ENCODE peak calls at places on chromosomes 4 and X, in nine cellular contexts. N, L, T, S, B, M, F, V and P are unnamed samples.

GRCh38 chr4:144658908-144659307 is 13.0 kb downstream of the HHIP start:
- DNase-seq in B (no peak), T (no peak), F (no peak), L (no peak), M (no peak), N (no peak), S (no peak), V (no peak), P (no peak)

GRCh38 chrX:42544883-42545282 is 233.1 kb downstream of the PPP1R2C start:
- DNase-seq in M (no peak), V (no peak), N (no peak), S (no peak), F (no peak), L (no peak), B (no peak), T (no peak), P (no peak)

GRCh38 chr4:8495803-8496202 is 55.2 kb downstream of the TRMT44 start:
- DNase-seq in V (no peak), L (no peak), B (no peak), F (no peak), S (no peak), M (no peak), T (no peak), N (no peak), P (no peak)

GRCh38 chr4:61202638-61203495 is 2.7 kb downstream of the ADGRL3 start:
- DNase-seq in N (no peak), M (no peak), F (no peak), B (no peak), S (no peak), L (no peak), V (no peak), T (peak), P (no peak)

GRCh38 chr4:158644755-158645154 is 26.9 kb downstream of the C4orf46 start:
- DNase-seq in M (no peak), T (no peak), V (no peak), L (no peak), N (no peak), B (no peak), F (no peak), S (no peak), P (no peak)

GRCh38 chr4:125796138-125796537 is 481.4 kb downstream of the FAT4 start:
- DNase-seq in L (no peak), M (no peak), F (no peak), V (no peak), S (no peak), T (no peak), N (no peak), B (no peak), P (no peak)

GRCh38 chr4:10872833-10873517 is 188.4 kb upstream of the CLNK start:
- DNase-seq in T (no peak), L (no peak), F (no peak), V (no peak), M (no peak), B (no peak), N (no peak), S (no peak), P (no peak)

GRCh38 chr4:37487668-37488067 is 198.5 kb downstream of the RELL1 start:
- DNase-seq in S (no peak), M (no peak), B (no peak), T (no peak), V (no peak), N (no peak), F (no peak), L (no peak), P (no peak)

GRCh38 chr4:186068581-186069402 is at the start of gene TLR3:
- DNase-seq in V (no peak), M (no peak), F (no peak), T (peak), N (no peak), L (no peak), B (no peak), S (no peak), P (no peak)

GRCh38 chr4:2354760-2355159 is 63.7 kb downstream of the ZFYVE28 start:
- DNase-seq in N (no peak), T (peak), L (no peak), M (no peak), F (no peak), B (no peak), S (no peak), V (no peak), P (no peak)

GRCh38 chr4:15002659-15003440 is 569 bp downstream of the CPEB2 start:
- DNase-seq in N (peak), S (peak), L (peak), V (peak), B (no peak), F (peak), M (peak), T (peak), P (no peak)

GRCh38 chrX:117973175-117974075 is 143.2 kb downstream of the KLHL13 start:
- DNase-seq in M (no peak), F (no peak), L (no peak), S (no peak), N (no peak), B (no peak), V (no peak), T (no peak), P (no peak)

GRCh38 chrX:129478516-129478915 is 44.8 kb downstream of the SMARCA1 start:
- DNase-seq in V (no peak), N (no peak), L (no peak), S (no peak), F (no peak), B (no peak), T (no peak), M (no peak), P (no peak)

GRCh38 chr4:145823743-145824142 is 114.9 kb downstream of the ZNF827 start:
- DNase-seq in T (no peak), F (no peak), M (no peak), S (no peak), L (no peak), B (no peak), N (no peak), V (no peak), P (no peak)

GRCh38 chr4:82892467-82892802 is 1.5 kb upstream of the SEC31A start:
- DNase-seq in N (no peak), V (no peak), M (no peak), B (no peak), L (no peak), F (no peak), S (no peak), T (no peak), P (no peak)
- TF ChIP-seq POLR2A in N (no peak), V (no peak), M (no peak), B (no peak), L (no peak), F (no peak), S (no peak), T (no peak), P (no peak)

DNA sequence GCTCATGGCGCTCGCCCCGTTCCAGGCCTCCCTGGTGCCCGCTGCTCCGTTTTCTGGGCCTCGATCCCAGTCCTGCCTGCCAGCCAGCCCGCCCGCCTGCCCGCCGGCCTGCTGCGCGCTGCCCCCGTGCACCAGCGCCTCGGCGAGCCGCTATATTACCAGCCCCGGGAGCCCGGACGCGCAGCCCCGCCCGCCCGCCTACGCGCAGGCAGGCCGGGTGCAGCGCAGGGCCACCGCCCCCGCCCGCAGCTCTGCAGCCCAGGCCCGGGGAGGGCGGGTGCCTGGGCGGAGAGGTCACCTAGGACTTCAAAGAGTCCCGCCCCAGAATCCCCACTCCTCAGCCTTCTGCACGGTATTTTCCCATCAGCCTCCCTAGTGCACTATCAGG is at the start of gene MAOB:
- DNase-seq in F (no peak), M (no peak), T (peak), L (peak), N (peak), S (peak), V (no peak), B (no peak), P (no peak)
- TF ChIP-seq POLR2A in F (no peak), M (no peak), T (no peak), L (no peak), N (no peak), S (no peak), V (no peak), B (no peak), P (no peak)

GRCh38 chr4:183197140-183197539 is 98.1 kb downstream of the WWC2 start:
- DNase-seq in F (no peak), L (no peak), S (no peak), B (no peak), V (no peak), T (no peak), N (no peak), M (no peak), P (no peak)

GRCh38 chr4:183205193-183205592 is 106.1 kb downstream of the WWC2 start:
- DNase-seq in M (no peak), F (no peak), S (no peak), T (no peak), B (no peak), L (no peak), V (no peak), N (no peak), P (no peak)

GRCh38 chr4:183204793-183205192 is 105.7 kb downstream of the WWC2 start:
- DNase-seq in V (no peak), B (no peak), M (no peak), L (no peak), S (no peak), N (no peak), F (no peak), T (no peak), P (no peak)

GRCh38 chr4:183201331-183201730 is 102.3 kb downstream of the WWC2 start:
- DNase-seq in F (no peak), B (no peak), T (no peak), S (no peak), M (no peak), L (no peak), V (no peak), N (no peak), P (no peak)

GRCh38 chr4:183200453-183200852 is 101.4 kb downstream of the WWC2 start:
- DNase-seq in S (peak), L (no peak), T (peak), B (no peak), M (no peak), N (peak), F (peak), V (peak), P (peak)
- TF ChIP-seq POLR2A in S (no peak), L (no peak), T (no peak), B (no peak), M (no peak), N (no peak), F (no peak), V (no peak), P (no peak)

DNA sequence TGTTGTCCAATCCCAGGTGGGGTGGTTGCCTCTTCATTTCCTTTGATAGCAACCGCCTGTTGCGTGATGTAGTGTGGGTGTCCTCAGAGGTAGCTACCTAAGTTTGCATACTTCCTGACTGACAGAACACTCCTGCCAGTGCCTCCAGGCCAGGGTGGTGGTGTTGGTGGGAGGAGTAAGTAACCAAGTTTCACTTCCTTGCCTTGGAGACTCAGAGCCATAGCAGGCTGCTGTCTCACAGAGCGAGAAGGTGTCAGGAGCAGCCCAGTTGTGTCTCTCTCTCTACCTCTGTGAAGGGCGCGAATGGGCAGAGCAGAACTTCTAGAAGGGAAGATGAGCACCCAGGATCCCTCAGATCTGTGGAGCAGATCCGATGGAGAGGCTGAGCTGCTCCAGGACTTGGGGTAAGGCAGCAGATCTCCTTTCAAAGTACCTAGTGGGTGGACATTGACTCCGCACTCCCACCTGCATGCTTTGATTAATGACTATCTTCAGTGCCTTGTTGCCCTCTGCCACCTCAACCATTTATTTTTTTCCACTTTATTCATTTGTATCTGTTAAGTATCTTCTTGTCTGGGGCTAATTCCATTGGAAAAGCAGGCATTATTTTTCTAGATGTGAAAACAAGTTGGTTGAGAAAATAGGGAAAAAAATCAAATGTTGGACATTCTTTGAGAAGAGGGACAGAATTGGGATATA is at the start of gene DAPP1:
- DNase-seq in F (peak), M (peak), B (no peak), S (no peak), N (no peak), T (peak), V (peak), L (peak), P (no peak)
- TF ChIP-seq POLR2A in F (no peak), M (no peak), B (no peak), S (no peak), N (no peak), T (no peak), V (no peak), L (no peak), P (no peak)

DNA sequence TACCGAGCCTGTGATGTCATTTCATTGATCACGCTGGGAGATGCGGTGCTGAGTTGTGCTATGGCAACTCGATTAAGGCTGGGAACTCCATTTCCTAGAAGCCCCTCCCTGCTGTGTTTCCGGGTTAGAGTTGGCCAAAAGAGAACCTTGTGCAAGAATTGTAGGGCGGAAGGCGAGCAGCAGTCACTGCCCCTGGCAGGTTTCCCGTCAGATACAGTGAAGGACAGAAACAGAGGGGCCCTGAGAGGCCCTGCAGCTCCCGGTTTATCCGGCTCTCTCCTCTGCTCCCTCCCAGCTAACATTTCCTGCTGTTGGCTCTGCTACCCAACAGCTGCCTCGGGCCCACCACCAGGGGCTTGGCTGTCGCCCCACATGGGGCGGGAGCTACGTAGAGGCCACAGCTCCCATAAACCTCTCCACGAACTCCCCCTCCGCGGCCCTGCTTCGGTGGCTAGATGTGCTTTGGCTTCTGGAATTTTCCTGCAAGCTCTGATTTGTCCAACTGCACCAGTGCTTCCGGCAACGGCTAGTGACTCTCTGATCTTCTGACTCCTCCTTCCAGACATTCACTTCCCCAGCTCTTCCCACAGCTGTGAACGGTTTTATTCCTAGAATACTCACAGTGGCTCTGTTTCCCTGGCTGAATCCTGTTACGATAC is 74.9 kb upstream of the USP9X start:
- DNase-seq in M (peak), N (peak), V (peak), L (peak), B (no peak), T (peak), S (peak), F (peak), P (peak)
- TF ChIP-seq POLR2A in M (no peak), N (peak), V (no peak), L (no peak), B (no peak), T (no peak), S (no peak), F (peak), P (no peak)

GRCh38 chr4:138192113-138192512 is 50.0 kb downstream of the SLC7A11 start:
- DNase-seq in S (no peak), V (no peak), M (no peak), B (no peak), L (no peak), F (no peak), T (no peak), N (no peak), P (peak)
- TF ChIP-seq POLR2A in S (no peak), V (no peak), M (no peak), B (no peak), L (no peak), F (no peak), T (no peak), N (no peak), P (no peak)

GRCh38 chr4:184473515-184474260 is 662 bp downstream of the IRF2 start:
- DNase-seq in B (no peak), F (peak), M (no peak), T (peak), L (no peak), N (peak), V (peak), S (peak), P (peak)

GRCh38 chr4:184471872-184472539 is 2.3 kb downstream of the IRF2 start:
- DNase-seq in M (no peak), F (peak), N (no peak), V (no peak), T (peak), S (no peak), L (no peak), B (no peak), P (no peak)

GRCh38 chr4:184474261-184475095 is at the start of gene IRF2:
- DNase-seq in M (peak), V (peak), N (peak), S (peak), F (peak), L (peak), B (no peak), T (peak), P (peak)

GRCh38 chr4:184473265-184473514 is 1.2 kb downstream of the IRF2 start:
- DNase-seq in V (no peak), M (no peak), N (no peak), F (no peak), B (no peak), S (no peak), L (no peak), T (no peak), P (no peak)

DNA sequence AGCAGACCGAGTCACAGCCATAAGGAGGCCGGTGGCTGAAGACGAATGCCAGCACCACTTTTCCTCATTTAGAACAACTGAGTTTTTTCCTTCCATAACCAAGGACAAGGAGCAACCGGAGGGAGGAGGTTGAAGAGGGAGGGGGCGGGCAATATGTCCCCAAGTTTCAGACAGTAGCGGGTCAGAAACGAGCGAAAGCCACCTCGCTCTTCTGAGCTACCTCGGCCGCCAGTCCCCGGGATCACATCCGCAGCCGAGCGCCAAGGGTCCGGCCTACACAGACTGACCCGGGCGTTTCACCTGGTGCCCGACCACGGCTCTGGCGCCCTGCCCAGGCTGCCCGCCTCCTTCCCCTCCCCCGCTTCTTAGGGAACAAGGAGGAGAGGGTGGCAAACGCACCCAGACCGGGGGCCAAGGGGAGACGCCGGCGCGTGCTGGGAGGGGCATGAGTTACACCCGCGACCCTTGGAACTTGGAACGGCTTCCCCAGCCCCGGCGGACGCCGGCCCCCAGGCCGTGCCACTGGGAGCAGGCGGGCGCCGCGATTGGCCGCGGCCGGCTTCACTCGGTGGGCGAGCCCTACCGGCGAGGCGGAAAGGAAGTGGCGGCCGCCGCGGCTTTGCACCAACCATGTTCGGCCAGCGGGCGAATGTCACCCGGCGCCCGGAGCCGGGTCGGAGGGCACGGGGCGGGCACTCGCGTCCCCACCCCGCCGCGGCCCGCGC is 1.6 kb downstream of the IRF2 start:
- DNase-seq in F (peak), M (peak), V (peak), B (no peak), L (peak), S (peak), N (peak), T (peak), P (peak)
- TF ChIP-seq POLR2A in F (peak), M (no peak), V (no peak), B (peak), L (no peak), S (peak), N (no peak), T (no peak), P (peak)